ENCODE peak calls at places on chromosomes 5 and 9, in ten cellular contexts. One of them, this sample, is unnamed.

GRCh38 chr5:83834306-83834705 is 113.7 kb upstream of the HAPLN1 start:
- DNase-seq in HT-29: no peak
- DNase-seq in GM13976: no peak
- DNase-seq in ELR: no peak
- DNase-seq in CD8-positive, alpha-beta T cell: no peak
- DNase-seq in Calu3: no peak
- DNase-seq in globus pallidus: no peak
- DNase-seq in tibial artery: no peak
- DNase-seq in Peyer's patch: no peak
- DNase-seq in stimulated activated CD4-positive, alpha-beta T cell treated with anti-CD3 and anti-CD28 coated beads, Interleukin-15, amount 100 ng/mL, for 48 hours: no peak
- DNase-seq in this sample: no peak

GRCh38 chr5:146731909-146732659 is 146.5 kb downstream of the PPP2R2B start:
- DNase-seq in HT-29: peak; percentile 53
- DNase-seq in GM13976: no peak
- DNase-seq in ELR: peak; percentile 97
- DNase-seq in CD8-positive, alpha-beta T cell: no peak
- DNase-seq in Calu3: no peak
- DNase-seq in globus pallidus: no peak
- DNase-seq in tibial artery: no peak
- DNase-seq in Peyer's patch: no peak
- DNase-seq in stimulated activated CD4-positive, alpha-beta T cell treated with anti-CD3 and anti-CD28 coated beads, Interleukin-15, amount 100 ng/mL, for 48 hours: no peak
- DNase-seq in this sample: no peak

GRCh38 chr9:26925609-26926008 is 21.4 kb downstream of the PLAA start:
- DNase-seq in HT-29: no peak
- DNase-seq in GM13976: no peak
- DNase-seq in ELR: no peak
- DNase-seq in CD8-positive, alpha-beta T cell: no peak
- DNase-seq in Calu3: no peak
- DNase-seq in globus pallidus: no peak
- DNase-seq in tibial artery: no peak
- DNase-seq in Peyer's patch: no peak
- DNase-seq in stimulated activated CD4-positive, alpha-beta T cell treated with anti-CD3 and anti-CD28 coated beads, Interleukin-15, amount 100 ng/mL, for 48 hours: no peak
- DNase-seq in this sample: no peak

GRCh38 chr5:147575598-147575997 is 65.7 kb upstream of the DPYSL3 start:
- DNase-seq in HT-29: no peak
- DNase-seq in GM13976: no peak
- DNase-seq in ELR: no peak
- DNase-seq in CD8-positive, alpha-beta T cell: no peak
- DNase-seq in Calu3: no peak
- DNase-seq in globus pallidus: no peak
- DNase-seq in tibial artery: no peak
- DNase-seq in Peyer's patch: no peak
- DNase-seq in stimulated activated CD4-positive, alpha-beta T cell treated with anti-CD3 and anti-CD28 coated beads, Interleukin-15, amount 100 ng/mL, for 48 hours: no peak
- DNase-seq in this sample: no peak

GRCh38 chr9:115614931-115615401 is 497.0 kb upstream of the TNC start:
- DNase-seq in HT-29: no peak
- DNase-seq in GM13976: no peak
- DNase-seq in ELR: peak; percentile 64
- DNase-seq in CD8-positive, alpha-beta T cell: no peak
- DNase-seq in Calu3: no peak
- DNase-seq in globus pallidus: no peak
- DNase-seq in tibial artery: no peak
- DNase-seq in Peyer's patch: no peak
- DNase-seq in stimulated activated CD4-positive, alpha-beta T cell treated with anti-CD3 and anti-CD28 coated beads, Interleukin-15, amount 100 ng/mL, for 48 hours: no peak
- DNase-seq in this sample: no peak

GRCh38 chr5:74310386-74310785 is 330.1 kb downstream of the ENC1 start:
- DNase-seq in HT-29: peak; percentile 55
- DNase-seq in GM13976: no peak
- DNase-seq in ELR: peak; percentile 71
- DNase-seq in CD8-positive, alpha-beta T cell: no peak
- DNase-seq in Calu3: no peak
- DNase-seq in globus pallidus: no peak
- DNase-seq in tibial artery: no peak
- DNase-seq in Peyer's patch: no peak
- DNase-seq in stimulated activated CD4-positive, alpha-beta T cell treated with anti-CD3 and anti-CD28 coated beads, Interleukin-15, amount 100 ng/mL, for 48 hours: no peak
- DNase-seq in this sample: no peak

GRCh38 chr5:113204525-113205161 is 228.0 kb downstream of the DCP2 start:
- DNase-seq in HT-29: no peak
- DNase-seq in GM13976: no peak
- DNase-seq in ELR: peak; percentile 7
- DNase-seq in CD8-positive, alpha-beta T cell: no peak
- DNase-seq in Calu3: no peak
- DNase-seq in globus pallidus: peak; percentile 40
- DNase-seq in tibial artery: peak; percentile 69
- DNase-seq in Peyer's patch: peak; percentile 57
- DNase-seq in stimulated activated CD4-positive, alpha-beta T cell treated with anti-CD3 and anti-CD28 coated beads, Interleukin-15, amount 100 ng/mL, for 48 hours: no peak
- DNase-seq in this sample: no peak

GRCh38 chr9:135997070-135998012 is 36.2 kb upstream of the UBAC1 start:
- DNase-seq in HT-29: no peak
- DNase-seq in GM13976: no peak
- DNase-seq in ELR: no peak
- DNase-seq in CD8-positive, alpha-beta T cell: no peak
- DNase-seq in Calu3: no peak
- DNase-seq in globus pallidus: no peak
- DNase-seq in tibial artery: no peak
- DNase-seq in Peyer's patch: no peak
- DNase-seq in stimulated activated CD4-positive, alpha-beta T cell treated with anti-CD3 and anti-CD28 coated beads, Interleukin-15, amount 100 ng/mL, for 48 hours: no peak
- DNase-seq in this sample: no peak

GRCh38 chr9:76302947-76303550 is 91.2 kb downstream of the RFK start:
- DNase-seq in HT-29: peak; percentile 54
- DNase-seq in GM13976: peak; percentile 57
- DNase-seq in ELR: peak; percentile 67
- DNase-seq in CD8-positive, alpha-beta T cell: no peak
- DNase-seq in Calu3: no peak
- DNase-seq in globus pallidus: peak; percentile 19
- DNase-seq in tibial artery: no peak
- DNase-seq in Peyer's patch: no peak
- DNase-seq in stimulated activated CD4-positive, alpha-beta T cell treated with anti-CD3 and anti-CD28 coated beads, Interleukin-15, amount 100 ng/mL, for 48 hours: no peak
- DNase-seq in this sample: peak; percentile 42

GRCh38 chr9:136769710-136770191 is 5.4 kb upstream of the LCN15 start:
- DNase-seq in HT-29: peak; percentile 34
- DNase-seq in GM13976: peak; percentile 81
- DNase-seq in ELR: peak; percentile 34
- DNase-seq in CD8-positive, alpha-beta T cell: peak; percentile 47
- DNase-seq in Calu3: peak; percentile 42
- DNase-seq in globus pallidus: no peak
- DNase-seq in tibial artery: peak; percentile 57
- DNase-seq in Peyer's patch: peak; percentile 67
- DNase-seq in stimulated activated CD4-positive, alpha-beta T cell treated with anti-CD3 and anti-CD28 coated beads, Interleukin-15, amount 100 ng/mL, for 48 hours: no peak
- DNase-seq in this sample: no peak

GRCh38 chr9:69019808-69020207 is 5.9 kb upstream of the PRKACG start:
- DNase-seq in HT-29: no peak
- DNase-seq in GM13976: no peak
- DNase-seq in ELR: no peak
- DNase-seq in CD8-positive, alpha-beta T cell: peak; percentile 27
- DNase-seq in Calu3: no peak
- DNase-seq in globus pallidus: no peak
- DNase-seq in tibial artery: no peak
- DNase-seq in Peyer's patch: no peak
- DNase-seq in stimulated activated CD4-positive, alpha-beta T cell treated with anti-CD3 and anti-CD28 coated beads, Interleukin-15, amount 100 ng/mL, for 48 hours: no peak
- DNase-seq in this sample: no peak

GRCh38 chr5:36079200-36079761 is 12.6 kb upstream of the UGT3A2 start:
- DNase-seq in HT-29: peak; percentile 81
- DNase-seq in GM13976: peak; percentile 72
- DNase-seq in ELR: peak; percentile 66
- DNase-seq in CD8-positive, alpha-beta T cell: no peak
- DNase-seq in Calu3: peak; percentile 53
- DNase-seq in globus pallidus: peak; percentile 54
- DNase-seq in tibial artery: no peak
- DNase-seq in Peyer's patch: no peak
- DNase-seq in stimulated activated CD4-positive, alpha-beta T cell treated with anti-CD3 and anti-CD28 coated beads, Interleukin-15, amount 100 ng/mL, for 48 hours: no peak
- DNase-seq in this sample: peak; percentile 29

GRCh38 chr9:130946778-130947617 is 8.0 kb upstream of the FIBCD1 start:
- DNase-seq in HT-29: peak; percentile 86
- DNase-seq in GM13976: no peak
- DNase-seq in ELR: peak; percentile 23
- DNase-seq in CD8-positive, alpha-beta T cell: no peak
- DNase-seq in Calu3: peak; percentile 33
- DNase-seq in globus pallidus: no peak
- DNase-seq in tibial artery: no peak
- DNase-seq in Peyer's patch: peak; percentile 53
- DNase-seq in stimulated activated CD4-positive, alpha-beta T cell treated with anti-CD3 and anti-CD28 coated beads, Interleukin-15, amount 100 ng/mL, for 48 hours: no peak
- DNase-seq in this sample: no peak

GRCh38 chr9:4303002-4303401 is 3.1 kb upstream of the GLIS3 start:
- DNase-seq in HT-29: no peak
- DNase-seq in GM13976: no peak
- DNase-seq in ELR: peak; percentile 36
- DNase-seq in CD8-positive, alpha-beta T cell: no peak
- DNase-seq in Calu3: no peak
- DNase-seq in globus pallidus: no peak
- DNase-seq in tibial artery: no peak
- DNase-seq in Peyer's patch: no peak
- DNase-seq in stimulated activated CD4-positive, alpha-beta T cell treated with anti-CD3 and anti-CD28 coated beads, Interleukin-15, amount 100 ng/mL, for 48 hours: no peak
- DNase-seq in this sample: no peak

GRCh38 chr9:16884952-16885513 is 14.6 kb upstream of the BNC2 start:
- DNase-seq in HT-29: no peak
- DNase-seq in GM13976: no peak
- DNase-seq in ELR: peak; percentile 74
- DNase-seq in CD8-positive, alpha-beta T cell: peak; percentile 21
- DNase-seq in Calu3: no peak
- DNase-seq in globus pallidus: peak; percentile 40
- DNase-seq in tibial artery: no peak
- DNase-seq in Peyer's patch: no peak
- DNase-seq in stimulated activated CD4-positive, alpha-beta T cell treated with anti-CD3 and anti-CD28 coated beads, Interleukin-15, amount 100 ng/mL, for 48 hours: no peak
- DNase-seq in this sample: no peak

GRCh38 chr5:73967347-73967746 is 341.4 kb downstream of the ARHGEF28 start:
- DNase-seq in HT-29: no peak
- DNase-seq in GM13976: no peak
- DNase-seq in ELR: peak; percentile 37
- DNase-seq in CD8-positive, alpha-beta T cell: no peak
- DNase-seq in Calu3: no peak
- DNase-seq in globus pallidus: no peak
- DNase-seq in tibial artery: no peak
- DNase-seq in Peyer's patch: no peak
- DNase-seq in stimulated activated CD4-positive, alpha-beta T cell treated with anti-CD3 and anti-CD28 coated beads, Interleukin-15, amount 100 ng/mL, for 48 hours: no peak
- DNase-seq in this sample: no peak

GRCh38 chr5:137837741-137838389 is 29.8 kb upstream of the MYOT start:
- DNase-seq in HT-29: no peak
- DNase-seq in GM13976: no peak
- DNase-seq in ELR: no peak
- DNase-seq in CD8-positive, alpha-beta T cell: no peak
- DNase-seq in Calu3: no peak
- DNase-seq in globus pallidus: no peak
- DNase-seq in tibial artery: no peak
- DNase-seq in Peyer's patch: no peak
- DNase-seq in stimulated activated CD4-positive, alpha-beta T cell treated with anti-CD3 and anti-CD28 coated beads, Interleukin-15, amount 100 ng/mL, for 48 hours: no peak
- DNase-seq in this sample: no peak

GRCh38 chr5:74581988-74582365 is 58.6 kb downstream of the ENC1 start:
- DNase-seq in HT-29: peak; percentile 78
- DNase-seq in GM13976: no peak
- DNase-seq in ELR: no peak
- DNase-seq in CD8-positive, alpha-beta T cell: no peak
- DNase-seq in Calu3: peak; percentile 52
- DNase-seq in globus pallidus: no peak
- DNase-seq in tibial artery: no peak
- DNase-seq in Peyer's patch: peak; percentile 65
- DNase-seq in stimulated activated CD4-positive, alpha-beta T cell treated with anti-CD3 and anti-CD28 coated beads, Interleukin-15, amount 100 ng/mL, for 48 hours: no peak
- DNase-seq in this sample: no peak

GRCh38 chr9:36101916-36102741 is 34.4 kb upstream of the GLIPR2 start:
- DNase-seq in HT-29: no peak
- DNase-seq in GM13976: no peak
- DNase-seq in ELR: peak; percentile 99
- DNase-seq in CD8-positive, alpha-beta T cell: no peak
- DNase-seq in Calu3: peak; percentile 1
- DNase-seq in globus pallidus: peak; percentile 30
- DNase-seq in tibial artery: no peak
- DNase-seq in Peyer's patch: peak; percentile 64
- DNase-seq in stimulated activated CD4-positive, alpha-beta T cell treated with anti-CD3 and anti-CD28 coated beads, Interleukin-15, amount 100 ng/mL, for 48 hours: no peak
- DNase-seq in this sample: no peak

GRCh38 chr9:131274674-131275331 is 1.5 kb downstream of the FAM78A start:
- DNase-seq in HT-29: no peak
- DNase-seq in GM13976: peak; percentile 64
- DNase-seq in ELR: no peak
- DNase-seq in CD8-positive, alpha-beta T cell: peak; percentile 50
- DNase-seq in Calu3: no peak
- DNase-seq in globus pallidus: no peak
- DNase-seq in tibial artery: no peak
- DNase-seq in Peyer's patch: peak; percentile 82
- DNase-seq in stimulated activated CD4-positive, alpha-beta T cell treated with anti-CD3 and anti-CD28 coated beads, Interleukin-15, amount 100 ng/mL, for 48 hours: no peak
- DNase-seq in this sample: no peak

GRCh38 chr5:179319741-179320281 is 25.4 kb downstream of the ADAMTS2 start:
- DNase-seq in HT-29: no peak
- DNase-seq in GM13976: no peak
- DNase-seq in ELR: peak; percentile 37
- DNase-seq in CD8-positive, alpha-beta T cell: no peak
- DNase-seq in Calu3: no peak
- DNase-seq in globus pallidus: no peak
- DNase-seq in tibial artery: peak; percentile 90
- DNase-seq in Peyer's patch: no peak
- DNase-seq in stimulated activated CD4-positive, alpha-beta T cell treated with anti-CD3 and anti-CD28 coated beads, Interleukin-15, amount 100 ng/mL, for 48 hours: no peak
- DNase-seq in this sample: no peak

GRCh38 chr5:61256474-61256873 is 75.6 kb upstream of the ZSWIM6 start:
- DNase-seq in HT-29: peak; percentile 30
- DNase-seq in GM13976: no peak
- DNase-seq in ELR: no peak
- DNase-seq in CD8-positive, alpha-beta T cell: no peak
- DNase-seq in Calu3: peak; percentile 42
- DNase-seq in globus pallidus: no peak
- DNase-seq in tibial artery: no peak
- DNase-seq in Peyer's patch: peak; percentile 77
- DNase-seq in stimulated activated CD4-positive, alpha-beta T cell treated with anti-CD3 and anti-CD28 coated beads, Interleukin-15, amount 100 ng/mL, for 48 hours: no peak
- DNase-seq in this sample: peak; percentile 60

GRCh38 chr5:89236900-89237299 is 353.9 kb upstream of the MEF2C start:
- DNase-seq in HT-29: no peak
- DNase-seq in GM13976: no peak
- DNase-seq in ELR: peak; percentile 2
- DNase-seq in CD8-positive, alpha-beta T cell: no peak
- DNase-seq in Calu3: no peak
- DNase-seq in globus pallidus: no peak
- DNase-seq in tibial artery: no peak
- DNase-seq in Peyer's patch: no peak
- DNase-seq in stimulated activated CD4-positive, alpha-beta T cell treated with anti-CD3 and anti-CD28 coated beads, Interleukin-15, amount 100 ng/mL, for 48 hours: no peak
- DNase-seq in this sample: no peak

GRCh38 chr9:134968011-134968822 is 50.5 kb upstream of the FCN1 start:
- DNase-seq in HT-29: no peak
- DNase-seq in GM13976: no peak
- DNase-seq in ELR: no peak
- DNase-seq in CD8-positive, alpha-beta T cell: no peak
- DNase-seq in Calu3: no peak
- DNase-seq in globus pallidus: no peak
- DNase-seq in tibial artery: peak; percentile 31
- DNase-seq in Peyer's patch: peak; percentile 25
- DNase-seq in stimulated activated CD4-positive, alpha-beta T cell treated with anti-CD3 and anti-CD28 coated beads, Interleukin-15, amount 100 ng/mL, for 48 hours: no peak
- DNase-seq in this sample: no peak

GRCh38 chr5:99900302-99900811 is 634.8 kb upstream of the FAM174A start:
- DNase-seq in HT-29: peak; percentile 80
- DNase-seq in GM13976: no peak
- DNase-seq in ELR: peak; percentile 13
- DNase-seq in CD8-positive, alpha-beta T cell: no peak
- DNase-seq in Calu3: peak; percentile 34
- DNase-seq in globus pallidus: no peak
- DNase-seq in tibial artery: no peak
- DNase-seq in Peyer's patch: no peak
- DNase-seq in stimulated activated CD4-positive, alpha-beta T cell treated with anti-CD3 and anti-CD28 coated beads, Interleukin-15, amount 100 ng/mL, for 48 hours: no peak
- DNase-seq in this sample: peak; percentile 29

GRCh38 chr5:143245929-143246561 is 157.4 kb downstream of the NR3C1 start:
- DNase-seq in HT-29: peak; percentile 68
- DNase-seq in GM13976: no peak
- DNase-seq in ELR: peak; percentile 99
- DNase-seq in CD8-positive, alpha-beta T cell: no peak
- DNase-seq in Calu3: peak; percentile 81
- DNase-seq in globus pallidus: no peak
- DNase-seq in tibial artery: no peak
- DNase-seq in Peyer's patch: no peak
- DNase-seq in stimulated activated CD4-positive, alpha-beta T cell treated with anti-CD3 and anti-CD28 coated beads, Interleukin-15, amount 100 ng/mL, for 48 hours: no peak
- DNase-seq in this sample: peak; percentile 13

GRCh38 chr5:142325677-142326479 is 1.1 kb upstream of the SPRY4 start:
- DNase-seq in HT-29: peak; percentile 82
- DNase-seq in GM13976: no peak
- DNase-seq in ELR: peak; percentile 97
- DNase-seq in CD8-positive, alpha-beta T cell: peak; percentile 12
- DNase-seq in Calu3: peak; percentile 88
- DNase-seq in globus pallidus: no peak
- DNase-seq in tibial artery: no peak
- DNase-seq in Peyer's patch: peak; percentile 56
- DNase-seq in stimulated activated CD4-positive, alpha-beta T cell treated with anti-CD3 and anti-CD28 coated beads, Interleukin-15, amount 100 ng/mL, for 48 hours: no peak
- DNase-seq in this sample: peak; percentile 50

GRCh38 chr5:101429241-101429640 is 526.2 kb upstream of the ST8SIA4 start:
- DNase-seq in HT-29: no peak
- DNase-seq in GM13976: no peak
- DNase-seq in ELR: peak; percentile 52
- DNase-seq in CD8-positive, alpha-beta T cell: no peak
- DNase-seq in Calu3: no peak
- DNase-seq in globus pallidus: no peak
- DNase-seq in tibial artery: no peak
- DNase-seq in Peyer's patch: no peak
- DNase-seq in stimulated activated CD4-positive, alpha-beta T cell treated with anti-CD3 and anti-CD28 coated beads, Interleukin-15, amount 100 ng/mL, for 48 hours: no peak
- DNase-seq in this sample: no peak

This sample was measured in NCI-H2029.